ENCODE peak calls at places on chromosomes 6 and 20, in six cellular contexts. One of them, this sample, is unnamed.
A peak's percentile ranks its signal among the peaks of the same experiment; 100 is the strongest.

GRCh38 chr6:701696-702479 is 8.9 kb upstream of the EXOC2 start:
- DNase-seq in NCI-H1092 treated with DMSO at 0.1 percent for 48 hours: no peak
- DNase-seq in GF-D8: no peak
- DNase-seq in lower leg skin: no peak
- DNase-seq in NCI-H2081: no peak
- DNase-seq in mesenchymal stem cell: no peak
- DNase-seq in this sample: no peak

GRCh38 chr20:23613676-23614075 is 8.0 kb upstream of the CST9 start:
- DNase-seq in lower leg skin: no peak
- DNase-seq in GF-D8: no peak
- DNase-seq in NCI-H2081: no peak
- DNase-seq in NCI-H1092 treated with DMSO at 0.1 percent for 48 hours: no peak
- DNase-seq in mesenchymal stem cell: no peak
- DNase-seq in this sample: no peak

GRCh38 chr20:7776148-7776547 is 164.1 kb downstream of the HAO1 start:
- DNase-seq in GF-D8: no peak
- DNase-seq in lower leg skin: no peak
- DNase-seq in NCI-H2081: no peak
- DNase-seq in mesenchymal stem cell: no peak
- DNase-seq in NCI-H1092 treated with DMSO at 0.1 percent for 48 hours: no peak
- DNase-seq in this sample: no peak

GRCh38 chr6:158897236-158897635 is 78.1 kb upstream of the EZR start:
- DNase-seq in NCI-H1092 treated with DMSO at 0.1 percent for 48 hours: no peak
- DNase-seq in GF-D8: no peak
- DNase-seq in lower leg skin: peak; percentile 39
- DNase-seq in NCI-H2081: no peak
- DNase-seq in mesenchymal stem cell: no peak
- DNase-seq in this sample: no peak

GRCh38 chr6:85192186-85192585 is 257.7 kb upstream of the NT5E start:
- DNase-seq in GF-D8: no peak
- DNase-seq in NCI-H2081: no peak
- DNase-seq in lower leg skin: no peak
- DNase-seq in NCI-H1092 treated with DMSO at 0.1 percent for 48 hours: no peak
- DNase-seq in mesenchymal stem cell: no peak
- DNase-seq in this sample: peak; percentile 23

GRCh38 chr6:47700596-47700995 is 2.2 kb downstream of the ADGRF4 start:
- DNase-seq in lower leg skin: no peak
- DNase-seq in NCI-H2081: no peak
- DNase-seq in NCI-H1092 treated with DMSO at 0.1 percent for 48 hours: no peak
- DNase-seq in mesenchymal stem cell: no peak
- DNase-seq in GF-D8: no peak
- DNase-seq in this sample: no peak

GRCh38 chr6:113645576-113645970 is 211.6 kb upstream of the MARCKS start:
- DNase-seq in NCI-H1092 treated with DMSO at 0.1 percent for 48 hours: no peak
- DNase-seq in NCI-H2081: no peak
- DNase-seq in lower leg skin: no peak
- DNase-seq in mesenchymal stem cell: peak; percentile 79
- DNase-seq in GF-D8: no peak
- DNase-seq in this sample: no peak

GRCh38 chr6:163900570-163900969 is 486.1 kb downstream of the QKI start:
- DNase-seq in NCI-H2081: no peak
- DNase-seq in lower leg skin: no peak
- DNase-seq in mesenchymal stem cell: peak; percentile 5
- DNase-seq in NCI-H1092 treated with DMSO at 0.1 percent for 48 hours: no peak
- DNase-seq in GF-D8: no peak
- DNase-seq in this sample: no peak

GRCh38 chr6:121616411-121616810 is 181.0 kb downstream of the GJA1 start:
- DNase-seq in mesenchymal stem cell: no peak
- DNase-seq in GF-D8: no peak
- DNase-seq in lower leg skin: no peak
- DNase-seq in NCI-H2081: no peak
- DNase-seq in NCI-H1092 treated with DMSO at 0.1 percent for 48 hours: no peak
- DNase-seq in this sample: no peak

GRCh38 chr6:33746651-33747100 is at the start of gene IP6K3:
- DNase-seq in GF-D8: no peak
- DNase-seq in NCI-H2081: no peak
- DNase-seq in NCI-H1092 treated with DMSO at 0.1 percent for 48 hours: no peak
- DNase-seq in mesenchymal stem cell: peak; percentile 55
- DNase-seq in lower leg skin: no peak
- DNase-seq in this sample: no peak

GRCh38 chr6:107489636-107490567 is at the start of gene SOBP:
- DNase-seq in NCI-H2081: peak; percentile 66
- DNase-seq in NCI-H1092 treated with DMSO at 0.1 percent for 48 hours: peak; percentile 68
- DNase-seq in mesenchymal stem cell: peak; percentile 61
- DNase-seq in GF-D8: no peak
- DNase-seq in lower leg skin: no peak
- DNase-seq in this sample: peak; percentile 46

GRCh38 chr6:44634321-44634720 is 246.8 kb downstream of the CDC5L start:
- DNase-seq in mesenchymal stem cell: no peak
- DNase-seq in GF-D8: no peak
- DNase-seq in NCI-H2081: no peak
- DNase-seq in lower leg skin: no peak
- DNase-seq in NCI-H1092 treated with DMSO at 0.1 percent for 48 hours: no peak
- DNase-seq in this sample: no peak

GRCh38 chr20:49349678-49350077 is 71.8 kb upstream of the ZNFX1 start:
- DNase-seq in mesenchymal stem cell: no peak
- DNase-seq in NCI-H1092 treated with DMSO at 0.1 percent for 48 hours: no peak
- DNase-seq in NCI-H2081: no peak
- DNase-seq in GF-D8: no peak
- DNase-seq in lower leg skin: peak; percentile 80
- DNase-seq in this sample: no peak

GRCh38 chr20:51497542-51498467 is 44.7 kb downstream of the NFATC2 start:
- DNase-seq in lower leg skin: no peak
- DNase-seq in GF-D8: peak; percentile 53
- DNase-seq in mesenchymal stem cell: no peak
- DNase-seq in NCI-H2081: no peak
- DNase-seq in NCI-H1092 treated with DMSO at 0.1 percent for 48 hours: no peak
- DNase-seq in this sample: peak; percentile 57

GRCh38 chr6:91137286-91137685 is 550.4 kb upstream of the MAP3K7 start:
- DNase-seq in lower leg skin: no peak
- DNase-seq in NCI-H2081: no peak
- DNase-seq in mesenchymal stem cell: no peak
- DNase-seq in NCI-H1092 treated with DMSO at 0.1 percent for 48 hours: no peak
- DNase-seq in GF-D8: no peak
- DNase-seq in this sample: no peak

GRCh38 chr6:156832166-156832743 is 55.1 kb downstream of the ARID1B start:
- DNase-seq in lower leg skin: no peak
- DNase-seq in GF-D8: no peak
- DNase-seq in NCI-H2081: peak; percentile 82
- DNase-seq in NCI-H1092 treated with DMSO at 0.1 percent for 48 hours: peak; percentile 95
- DNase-seq in mesenchymal stem cell: peak; percentile 49
- DNase-seq in this sample: peak; percentile 61

GRCh38 chr6:169724554-169725269 is 412 bp upstream of the PHF10 start:
- DNase-seq in NCI-H2081: peak; percentile 69
- DNase-seq in NCI-H1092 treated with DMSO at 0.1 percent for 48 hours: peak; percentile 90
- DNase-seq in lower leg skin: peak; percentile 25
- DNase-seq in GF-D8: peak; percentile 5
- DNase-seq in mesenchymal stem cell: peak; percentile 32
- DNase-seq in this sample: peak; percentile 75

GRCh38 chr20:36145877-36146707 is 8.4 kb upstream of the EPB41L1 start:
- DNase-seq in GF-D8: no peak
- DNase-seq in NCI-H2081: no peak
- DNase-seq in mesenchymal stem cell: no peak
- DNase-seq in NCI-H1092 treated with DMSO at 0.1 percent for 48 hours: no peak
- DNase-seq in lower leg skin: no peak
- DNase-seq in this sample: no peak

GRCh38 chr20:19786311-19786710 is 28.3 kb downstream of the RIN2 start:
- DNase-seq in lower leg skin: peak; percentile 47
- DNase-seq in mesenchymal stem cell: peak; percentile 82
- DNase-seq in NCI-H2081: no peak
- DNase-seq in NCI-H1092 treated with DMSO at 0.1 percent for 48 hours: peak; percentile 45
- DNase-seq in GF-D8: no peak
- DNase-seq in this sample: peak; percentile 91

GRCh38 chr20:21707999-21708737 is 2.7 kb downstream of the PAX1 start:
- DNase-seq in mesenchymal stem cell: no peak
- DNase-seq in NCI-H1092 treated with DMSO at 0.1 percent for 48 hours: no peak
- DNase-seq in lower leg skin: no peak
- DNase-seq in GF-D8: no peak
- DNase-seq in NCI-H2081: no peak
- DNase-seq in this sample: no peak

GRCh38 chr6:37244430-37245310 is 12.9 kb upstream of the TBC1D22B start:
- DNase-seq in mesenchymal stem cell: peak; percentile 100
- DNase-seq in NCI-H2081: peak; percentile 87
- DNase-seq in lower leg skin: peak; percentile 93
- DNase-seq in GF-D8: peak; percentile 22
- DNase-seq in NCI-H1092 treated with DMSO at 0.1 percent for 48 hours: peak; percentile 80
- DNase-seq in this sample: peak; percentile 100

GRCh38 chr20:15763344-15763743 is 809.9 kb downstream of the KIF16B start:
- DNase-seq in GF-D8: no peak
- DNase-seq in lower leg skin: no peak
- DNase-seq in mesenchymal stem cell: no peak
- DNase-seq in NCI-H1092 treated with DMSO at 0.1 percent for 48 hours: no peak
- DNase-seq in NCI-H2081: no peak
- DNase-seq in this sample: no peak

GRCh38 chr20:62367483-62368302 is 581 bp upstream of the LAMA5 start:
- DNase-seq in NCI-H2081: no peak
- DNase-seq in GF-D8: no peak
- DNase-seq in lower leg skin: no peak
- DNase-seq in mesenchymal stem cell: no peak
- DNase-seq in NCI-H1092 treated with DMSO at 0.1 percent for 48 hours: peak; percentile 33
- DNase-seq in this sample: peak; percentile 49

GRCh38 chr6:43861212-43861918 is 91.4 kb downstream of the VEGFA start:
- DNase-seq in NCI-H2081: no peak
- DNase-seq in NCI-H1092 treated with DMSO at 0.1 percent for 48 hours: no peak
- DNase-seq in GF-D8: no peak
- DNase-seq in mesenchymal stem cell: no peak
- DNase-seq in lower leg skin: no peak
- DNase-seq in this sample: no peak

GRCh38 chr6:3651698-3652229 is 99.7 kb downstream of the PXDC1 start:
- DNase-seq in NCI-H1092 treated with DMSO at 0.1 percent for 48 hours: no peak
- DNase-seq in mesenchymal stem cell: no peak
- DNase-seq in lower leg skin: no peak
- DNase-seq in GF-D8: no peak
- DNase-seq in NCI-H2081: no peak
- DNase-seq in this sample: no peak

GRCh38 chr20:62122659-62123449 is 579 bp downstream of the LSM14B start:
- DNase-seq in lower leg skin: no peak
- DNase-seq in NCI-H2081: peak; percentile 78
- DNase-seq in mesenchymal stem cell: peak; percentile 41
- DNase-seq in GF-D8: no peak
- DNase-seq in NCI-H1092 treated with DMSO at 0.1 percent for 48 hours: peak; percentile 55
- DNase-seq in this sample: peak; percentile 40

GRCh38 chr6:9878535-9878934 is 536.3 kb downstream of the TFAP2A start:
- DNase-seq in NCI-H1092 treated with DMSO at 0.1 percent for 48 hours: no peak
- DNase-seq in NCI-H2081: no peak
- DNase-seq in GF-D8: no peak
- DNase-seq in mesenchymal stem cell: no peak
- DNase-seq in lower leg skin: no peak
- DNase-seq in this sample: no peak

GRCh38 chr6:149088361-149088760 is 229.2 kb upstream of the TAB2 start:
- DNase-seq in lower leg skin: no peak
- DNase-seq in NCI-H2081: no peak
- DNase-seq in mesenchymal stem cell: no peak
- DNase-seq in NCI-H1092 treated with DMSO at 0.1 percent for 48 hours: no peak
- DNase-seq in GF-D8: no peak
- DNase-seq in this sample: no peak